ENCODE peak calls at places on chromosomes 6 and 20, in ten cellular contexts. One of them, this sample, is unnamed.

GRCh38 chr6:36246511-36247268 is 23.2 kb upstream of the PNPLA1 start:
- DNase-seq in left ventricle myocardium inferior: no peak
- DNase-seq in CD4-positive, alpha-beta T cell: no peak
- DNase-seq in nephron progenitor cell: no peak
- DNase-seq in endothelial cell: no peak
- DNase-seq in GM20000: no peak
- DNase-seq in astrocyte of the spinal cord: no peak
- DNase-seq in coronary artery: no peak
- DNase-seq in body of pancreas: no peak
- DNase-seq in choroid plexus epithelial cell: peak
- DNase-seq in this sample: no peak

GRCh38 chr20:33233129-33233774 is 2.5 kb upstream of the BPIFA1 start:
- DNase-seq in GM20000: no peak
- DNase-seq in choroid plexus epithelial cell: no peak
- DNase-seq in endothelial cell: peak
- DNase-seq in body of pancreas: no peak
- DNase-seq in coronary artery: no peak
- DNase-seq in nephron progenitor cell: peak
- DNase-seq in CD4-positive, alpha-beta T cell: no peak
- DNase-seq in astrocyte of the spinal cord: no peak
- DNase-seq in left ventricle myocardium inferior: no peak
- DNase-seq in this sample: no peak

GRCh38 chr6:156869986-156870398 is 92.8 kb downstream of the ARID1B start:
- DNase-seq in CD4-positive, alpha-beta T cell: no peak
- DNase-seq in astrocyte of the spinal cord: no peak
- DNase-seq in choroid plexus epithelial cell: no peak
- DNase-seq in GM20000: no peak
- DNase-seq in coronary artery: no peak
- DNase-seq in endothelial cell: no peak
- DNase-seq in left ventricle myocardium inferior: no peak
- DNase-seq in body of pancreas: no peak
- DNase-seq in nephron progenitor cell: peak
- DNase-seq in this sample: no peak

GRCh38 chr6:77839292-77839691 is 186.5 kb downstream of the MEI4 start:
- DNase-seq in left ventricle myocardium inferior: no peak
- DNase-seq in coronary artery: no peak
- DNase-seq in nephron progenitor cell: no peak
- DNase-seq in CD4-positive, alpha-beta T cell: no peak
- DNase-seq in GM20000: no peak
- DNase-seq in body of pancreas: no peak
- DNase-seq in astrocyte of the spinal cord: no peak
- DNase-seq in choroid plexus epithelial cell: no peak
- DNase-seq in endothelial cell: no peak
- DNase-seq in this sample: no peak

GRCh38 chr6:16397623-16398022 is 159.2 kb downstream of the GMPR start:
- DNase-seq in coronary artery: no peak
- DNase-seq in left ventricle myocardium inferior: no peak
- DNase-seq in nephron progenitor cell: no peak
- DNase-seq in GM20000: no peak
- DNase-seq in body of pancreas: no peak
- DNase-seq in CD4-positive, alpha-beta T cell: no peak
- DNase-seq in astrocyte of the spinal cord: no peak
- DNase-seq in choroid plexus epithelial cell: no peak
- DNase-seq in endothelial cell: no peak
- DNase-seq in this sample: no peak

GRCh38 chr20:20017852-20018245 is 687 bp downstream of the NAA20 start:
- DNase-seq in body of pancreas: no peak
- DNase-seq in GM20000: no peak
- DNase-seq in CD4-positive, alpha-beta T cell: no peak
- DNase-seq in choroid plexus epithelial cell: no peak
- DNase-seq in left ventricle myocardium inferior: no peak
- DNase-seq in astrocyte of the spinal cord: no peak
- DNase-seq in coronary artery: no peak
- DNase-seq in endothelial cell: no peak
- DNase-seq in nephron progenitor cell: no peak
- DNase-seq in this sample: peak

GRCh38 chr6:42889815-42890214 is 10.4 kb downstream of the RPL7L1 start:
- DNase-seq in body of pancreas: no peak
- DNase-seq in GM20000: no peak
- DNase-seq in coronary artery: no peak
- DNase-seq in choroid plexus epithelial cell: no peak
- DNase-seq in left ventricle myocardium inferior: no peak
- DNase-seq in CD4-positive, alpha-beta T cell: no peak
- DNase-seq in endothelial cell: no peak
- DNase-seq in astrocyte of the spinal cord: no peak
- DNase-seq in nephron progenitor cell: no peak
- DNase-seq in this sample: peak

GRCh38 chr20:63053430-63054102 is 46.8 kb upstream of the BHLHE23 start:
- DNase-seq in left ventricle myocardium inferior: peak
- DNase-seq in nephron progenitor cell: no peak
- DNase-seq in body of pancreas: no peak
- DNase-seq in GM20000: no peak
- DNase-seq in astrocyte of the spinal cord: no peak
- DNase-seq in coronary artery: no peak
- DNase-seq in CD4-positive, alpha-beta T cell: no peak
- DNase-seq in choroid plexus epithelial cell: no peak
- DNase-seq in endothelial cell: no peak
- DNase-seq in this sample: peak

GRCh38 chr6:15020114-15020770 is 225.6 kb upstream of the JARID2 start:
- DNase-seq in choroid plexus epithelial cell: no peak
- DNase-seq in nephron progenitor cell: no peak
- DNase-seq in coronary artery: no peak
- DNase-seq in body of pancreas: no peak
- DNase-seq in CD4-positive, alpha-beta T cell: no peak
- DNase-seq in astrocyte of the spinal cord: no peak
- DNase-seq in GM20000: no peak
- DNase-seq in left ventricle myocardium inferior: no peak
- DNase-seq in endothelial cell: no peak
- DNase-seq in this sample: no peak

GRCh38 chr6:156822747-156823206 is 45.6 kb downstream of the ARID1B start:
- DNase-seq in astrocyte of the spinal cord: no peak
- DNase-seq in nephron progenitor cell: no peak
- DNase-seq in GM20000: no peak
- DNase-seq in endothelial cell: no peak
- DNase-seq in choroid plexus epithelial cell: no peak
- DNase-seq in left ventricle myocardium inferior: no peak
- DNase-seq in coronary artery: no peak
- DNase-seq in CD4-positive, alpha-beta T cell: no peak
- DNase-seq in body of pancreas: no peak
- DNase-seq in this sample: no peak

GRCh38 chr6:45969026-45969425 is 46.6 kb downstream of the CLIC5 start:
- DNase-seq in endothelial cell: no peak
- DNase-seq in GM20000: no peak
- DNase-seq in astrocyte of the spinal cord: no peak
- DNase-seq in choroid plexus epithelial cell: no peak
- DNase-seq in body of pancreas: no peak
- DNase-seq in CD4-positive, alpha-beta T cell: no peak
- DNase-seq in coronary artery: no peak
- DNase-seq in left ventricle myocardium inferior: no peak
- DNase-seq in nephron progenitor cell: no peak
- DNase-seq in this sample: no peak

GRCh38 chr6:15585936-15586335 is 76.9 kb downstream of the DTNBP1 start:
- DNase-seq in endothelial cell: no peak
- DNase-seq in CD4-positive, alpha-beta T cell: no peak
- DNase-seq in left ventricle myocardium inferior: no peak
- DNase-seq in choroid plexus epithelial cell: no peak
- DNase-seq in nephron progenitor cell: no peak
- DNase-seq in coronary artery: no peak
- DNase-seq in astrocyte of the spinal cord: no peak
- DNase-seq in GM20000: no peak
- DNase-seq in body of pancreas: no peak
- DNase-seq in this sample: no peak

GRCh38 chr20:47281376-47281775 is 75.1 kb downstream of the ZMYND8 start:
- DNase-seq in body of pancreas: no peak
- DNase-seq in choroid plexus epithelial cell: no peak
- DNase-seq in GM20000: no peak
- DNase-seq in CD4-positive, alpha-beta T cell: no peak
- DNase-seq in nephron progenitor cell: no peak
- DNase-seq in endothelial cell: no peak
- DNase-seq in coronary artery: no peak
- DNase-seq in left ventricle myocardium inferior: no peak
- DNase-seq in astrocyte of the spinal cord: no peak
- DNase-seq in this sample: no peak
- TF ChIP-seq CTCF in body of pancreas: no peak
- TF ChIP-seq CTCF in choroid plexus epithelial cell: no peak
- TF ChIP-seq CTCF in GM20000: no peak
- TF ChIP-seq CTCF in CD4-positive, alpha-beta T cell: no peak
- TF ChIP-seq CTCF in nephron progenitor cell: no peak
- TF ChIP-seq CTCF in endothelial cell: no peak
- TF ChIP-seq CTCF in coronary artery: no peak
- TF ChIP-seq CTCF in left ventricle myocardium inferior: no peak
- TF ChIP-seq CTCF in astrocyte of the spinal cord: no peak
- TF ChIP-seq CTCF in this sample: no peak

GRCh38 chr6:43981363-43981990 is 145.8 kb downstream of the MRPL14 start:
- DNase-seq in GM20000: no peak
- DNase-seq in endothelial cell: no peak
- DNase-seq in left ventricle myocardium inferior: no peak
- DNase-seq in CD4-positive, alpha-beta T cell: no peak
- DNase-seq in nephron progenitor cell: no peak
- DNase-seq in coronary artery: peak
- DNase-seq in astrocyte of the spinal cord: no peak
- DNase-seq in choroid plexus epithelial cell: no peak
- DNase-seq in body of pancreas: no peak
- DNase-seq in this sample: no peak

GRCh38 chr6:43977404-43978111 is 149.7 kb downstream of the MRPL14 start:
- DNase-seq in endothelial cell: no peak
- DNase-seq in left ventricle myocardium inferior: no peak
- DNase-seq in choroid plexus epithelial cell: no peak
- DNase-seq in astrocyte of the spinal cord: no peak
- DNase-seq in GM20000: peak
- DNase-seq in body of pancreas: no peak
- DNase-seq in coronary artery: peak
- DNase-seq in CD4-positive, alpha-beta T cell: no peak
- DNase-seq in nephron progenitor cell: no peak
- DNase-seq in this sample: peak

GRCh38 chr6:43978473-43979360 is 148.5 kb downstream of the MRPL14 start:
- DNase-seq in endothelial cell: no peak
- DNase-seq in coronary artery: peak
- DNase-seq in left ventricle myocardium inferior: no peak
- DNase-seq in body of pancreas: no peak
- DNase-seq in GM20000: no peak
- DNase-seq in astrocyte of the spinal cord: no peak
- DNase-seq in CD4-positive, alpha-beta T cell: no peak
- DNase-seq in nephron progenitor cell: no peak
- DNase-seq in choroid plexus epithelial cell: no peak
- DNase-seq in this sample: no peak

GRCh38 chr6:43980004-43980795 is 147.1 kb downstream of the MRPL14 start:
- DNase-seq in coronary artery: peak
- DNase-seq in body of pancreas: no peak
- DNase-seq in endothelial cell: no peak
- DNase-seq in choroid plexus epithelial cell: no peak
- DNase-seq in CD4-positive, alpha-beta T cell: no peak
- DNase-seq in nephron progenitor cell: no peak
- DNase-seq in GM20000: no peak
- DNase-seq in left ventricle myocardium inferior: no peak
- DNase-seq in astrocyte of the spinal cord: no peak
- DNase-seq in this sample: no peak

DNA sequence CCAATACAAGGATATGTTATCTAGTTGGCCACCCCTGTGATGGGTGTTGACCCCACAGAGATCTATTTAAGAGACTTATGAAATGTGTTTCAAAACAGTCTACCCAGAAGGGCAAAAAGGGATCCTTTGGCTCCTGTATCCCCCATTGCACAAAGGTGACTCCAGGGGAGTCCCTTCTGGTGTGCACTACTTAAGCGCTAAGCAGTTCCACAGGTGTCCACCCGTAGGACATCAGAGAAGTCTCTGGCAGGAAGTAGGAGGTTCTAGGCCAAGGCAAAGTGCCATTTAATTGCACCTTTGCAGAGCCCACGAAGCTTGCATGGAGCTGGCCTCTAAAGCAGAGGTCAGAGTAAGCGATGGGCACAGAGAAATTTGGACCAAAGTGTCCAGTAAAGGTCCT is 147.7 kb downstream of the MRPL14 start:
- DNase-seq in choroid plexus epithelial cell: no peak
- DNase-seq in CD4-positive, alpha-beta T cell: no peak
- DNase-seq in nephron progenitor cell: no peak
- DNase-seq in astrocyte of the spinal cord: no peak
- DNase-seq in GM20000: no peak
- DNase-seq in body of pancreas: no peak
- DNase-seq in coronary artery: no peak
- DNase-seq in endothelial cell: no peak
- DNase-seq in left ventricle myocardium inferior: no peak
- DNase-seq in this sample: no peak
- TF ChIP-seq CTCF in choroid plexus epithelial cell: no peak
- TF ChIP-seq CTCF in CD4-positive, alpha-beta T cell: no peak
- TF ChIP-seq CTCF in nephron progenitor cell: no peak
- TF ChIP-seq CTCF in astrocyte of the spinal cord: no peak
- TF ChIP-seq CTCF in GM20000: no peak
- TF ChIP-seq CTCF in body of pancreas: no peak
- TF ChIP-seq CTCF in coronary artery: no peak
- TF ChIP-seq CTCF in endothelial cell: no peak
- TF ChIP-seq CTCF in left ventricle myocardium inferior: no peak
- TF ChIP-seq CTCF in this sample: no peak

GRCh38 chr6:161554883-161555282 is 281.0 kb upstream of the AGPAT4 start:
- DNase-seq in astrocyte of the spinal cord: no peak
- DNase-seq in CD4-positive, alpha-beta T cell: no peak
- DNase-seq in coronary artery: no peak
- DNase-seq in endothelial cell: no peak
- DNase-seq in nephron progenitor cell: no peak
- DNase-seq in choroid plexus epithelial cell: no peak
- DNase-seq in body of pancreas: no peak
- DNase-seq in left ventricle myocardium inferior: no peak
- DNase-seq in GM20000: no peak
- DNase-seq in this sample: no peak

GRCh38 chr6:161561938-161562337 is 288.1 kb upstream of the AGPAT4 start:
- DNase-seq in GM20000: no peak
- DNase-seq in astrocyte of the spinal cord: no peak
- DNase-seq in choroid plexus epithelial cell: no peak
- DNase-seq in CD4-positive, alpha-beta T cell: no peak
- DNase-seq in nephron progenitor cell: peak
- DNase-seq in endothelial cell: no peak
- DNase-seq in body of pancreas: no peak
- DNase-seq in coronary artery: no peak
- DNase-seq in left ventricle myocardium inferior: no peak
- DNase-seq in this sample: no peak

GRCh38 chr6:161557333-161558107 is 283.7 kb upstream of the AGPAT4 start:
- DNase-seq in left ventricle myocardium inferior: no peak
- DNase-seq in coronary artery: no peak
- DNase-seq in GM20000: no peak
- DNase-seq in astrocyte of the spinal cord: no peak
- DNase-seq in nephron progenitor cell: peak
- DNase-seq in body of pancreas: no peak
- DNase-seq in choroid plexus epithelial cell: no peak
- DNase-seq in CD4-positive, alpha-beta T cell: no peak
- DNase-seq in endothelial cell: no peak
- DNase-seq in this sample: no peak
- TF ChIP-seq CTCF in left ventricle myocardium inferior: no peak
- TF ChIP-seq CTCF in coronary artery: no peak
- TF ChIP-seq CTCF in GM20000: no peak
- TF ChIP-seq CTCF in astrocyte of the spinal cord: no peak
- TF ChIP-seq CTCF in nephron progenitor cell: no peak
- TF ChIP-seq CTCF in body of pancreas: no peak
- TF ChIP-seq CTCF in choroid plexus epithelial cell: no peak
- TF ChIP-seq CTCF in CD4-positive, alpha-beta T cell: no peak
- TF ChIP-seq CTCF in endothelial cell: no peak
- TF ChIP-seq CTCF in this sample: no peak

DNA sequence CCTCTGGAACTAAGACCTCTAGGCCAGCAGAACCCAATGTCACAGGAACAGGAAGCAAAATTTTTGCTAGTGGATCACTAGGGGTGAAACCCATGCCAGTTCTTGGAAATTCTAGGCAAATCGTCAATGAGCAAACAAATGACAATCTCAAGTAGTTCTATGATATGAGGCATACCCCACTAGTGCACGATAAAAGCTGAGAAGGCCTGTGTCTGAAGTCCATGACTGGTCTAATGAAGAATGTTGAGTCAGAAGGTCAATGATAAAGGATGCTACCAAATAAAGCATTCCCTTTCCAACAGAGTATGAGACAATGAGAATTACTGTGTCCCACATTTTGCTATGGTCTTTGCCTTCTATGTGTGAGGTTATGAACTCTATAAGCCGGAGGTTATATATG is 149.4 kb upstream of the NOX3 start:
- DNase-seq in left ventricle myocardium inferior: no peak
- DNase-seq in CD4-positive, alpha-beta T cell: no peak
- DNase-seq in GM20000: no peak
- DNase-seq in choroid plexus epithelial cell: no peak
- DNase-seq in nephron progenitor cell: no peak
- DNase-seq in astrocyte of the spinal cord: no peak
- DNase-seq in endothelial cell: no peak
- DNase-seq in coronary artery: no peak
- DNase-seq in body of pancreas: no peak
- DNase-seq in this sample: no peak
- TF ChIP-seq CTCF in left ventricle myocardium inferior: no peak
- TF ChIP-seq CTCF in CD4-positive, alpha-beta T cell: no peak
- TF ChIP-seq CTCF in GM20000: no peak
- TF ChIP-seq CTCF in choroid plexus epithelial cell: no peak
- TF ChIP-seq CTCF in nephron progenitor cell: no peak
- TF ChIP-seq CTCF in astrocyte of the spinal cord: no peak
- TF ChIP-seq CTCF in endothelial cell: no peak
- TF ChIP-seq CTCF in coronary artery: no peak
- TF ChIP-seq CTCF in body of pancreas: no peak
- TF ChIP-seq CTCF in this sample: no peak